ENCODE peak calls at places on chromosomes 5 and 9, in four cellular contexts. B is posterior vena cava; L is hepatic stellate cell; C is CD4-positive, alpha-beta T cell. U is an unnamed sample.

GRCh38 chr9:36187414-36187813 is 3.3 kb upstream of the CLTA start:
- DNase-seq in B (no peak), L (peak; percentile 57), C (no peak), U (no peak)

GRCh38 chr9:128716581-128717254 is 7.2 kb downstream of the ZDHHC12 start:
- DNase-seq in B (peak; percentile 70), L (no peak), C (no peak), U (peak; percentile 23)

GRCh38 chr5:105230516-105230915 is 1667.9 kb upstream of the NUDT12 start:
- DNase-seq in B (no peak), L (no peak), C (no peak), U (no peak)

GRCh38 chr5:119285070-119285916 is 70.5 kb upstream of the TNFAIP8 start:
- DNase-seq in B (no peak), L (no peak), C (no peak), U (no peak)

GRCh38 chr5:158998911-158999705 is 100.6 kb downstream of the EBF1 start:
- DNase-seq in B (no peak), L (no peak), C (no peak), U (no peak)

GRCh38 chr9:81318571-81318970 is 370.8 kb downstream of the TLE1 start:
- DNase-seq in B (no peak), L (peak; percentile 58), C (no peak), U (no peak)

GRCh38 chr9:5626727-5627634 is 1.9 kb upstream of the RIC1 start:
- DNase-seq in B (no peak), L (peak; percentile 42), C (peak; percentile 55), U (peak; percentile 51)

GRCh38 chr5:160464466-160464797 is 42.8 kb downstream of the PTTG1 start:
- DNase-seq in B (no peak), L (no peak), C (no peak), U (no peak)

GRCh38 chr9:114777841-114778240 is 28.0 kb downstream of the TNFSF15 start:
- DNase-seq in B (no peak), L (no peak), C (peak; percentile 41), U (no peak)

GRCh38 chr5:133977858-133978257 is 9.4 kb upstream of the C5orf15 start:
- DNase-seq in B (no peak), L (peak; percentile 52), C (no peak), U (no peak)

GRCh38 chr9:12847591-12847990 is 72.8 kb downstream of the LURAP1L start:
- DNase-seq in B (no peak), L (no peak), C (no peak), U (peak; percentile 27)

GRCh38 chr5:138696501-138696900 is 56.7 kb upstream of the CTNNA1 start:
- DNase-seq in B (no peak), L (peak; percentile 75), C (no peak), U (no peak)

GRCh38 chr5:55406292-55406691 is 98.5 kb downstream of the MTREX start:
- DNase-seq in B (no peak), L (no peak), C (no peak), U (no peak)

GRCh38 chr9:95459867-95460626 is 56.7 kb downstream of the PTCH1 start:
- DNase-seq in B (no peak), L (no peak), C (no peak), U (no peak)

GRCh38 chr5:169339869-169340268 is 38.9 kb upstream of the SLIT3 start:
- DNase-seq in B (no peak), L (no peak), C (no peak), U (no peak)

GRCh38 chr5:130529716-130530485 is 625.6 kb downstream of the CHSY3 start:
- DNase-seq in B (no peak), L (no peak), C (no peak), U (no peak)

GRCh38 chr9:116198344-116198743 is 44.8 kb downstream of the PAPPA start:
- DNase-seq in B (no peak), L (no peak), C (no peak), U (no peak)

GRCh38 chr9:128505414-128505765 is 871 bp downstream of the GLE1 start:
- DNase-seq in B (no peak), L (peak; percentile 43), C (no peak), U (no peak)

GRCh38 chr5:141694479-141694878 is 12.4 kb upstream of the ARAP3 start:
- DNase-seq in B (no peak), L (no peak), C (no peak), U (no peak)

GRCh38 chr5:16930487-16930886 is 5.6 kb downstream of the MYO10 start:
- DNase-seq in B (no peak), L (no peak), C (no peak), U (peak; percentile 25)

GRCh38 chr9:93541581-93542349 is 34.6 kb upstream of the PHF2 start:
- DNase-seq in B (no peak), L (no peak), C (no peak), U (no peak)

GRCh38 chr5:37554938-37555337 is 175.8 kb downstream of the WDR70 start:
- DNase-seq in B (no peak), L (no peak), C (no peak), U (peak; percentile 28)

GRCh38 chr5:32522429-32523143 is 62.8 kb upstream of the SUB1 start:
- DNase-seq in B (no peak), L (no peak), C (peak; percentile 39), U (no peak)

GRCh38 chr5:176500511-176500910 is 36.7 kb downstream of the RNF44 start:
- DNase-seq in B (no peak), L (no peak), C (no peak), U (no peak)